ENCODE peak calls at places on chromosomes 16 and 17, in six cellular contexts. One of them, this sample, is unnamed.

GRCh38 chr16:87550510-87550961 is 51.8 kb upstream of the JPH3 start:
- DNase-seq in AG04449: no peak
- DNase-seq in heart right ventricle: no peak
- DNase-seq in CD8-positive, alpha-beta T cell: peak
- DNase-seq in breast epithelium: no peak
- DNase-seq in Calu3: peak
- DNase-seq in this sample: no peak

GRCh38 chr17:77282524-77283515 is 142.1 kb downstream of the SEC14L1 start:
- DNase-seq in heart right ventricle: no peak
- DNase-seq in AG04449: no peak
- DNase-seq in Calu3: peak
- DNase-seq in breast epithelium: peak
- DNase-seq in CD8-positive, alpha-beta T cell: no peak
- DNase-seq in this sample: no peak

GRCh38 chr16:80303691-80304090 is 237.1 kb upstream of the DYNLRB2 start:
- DNase-seq in heart right ventricle: no peak
- DNase-seq in AG04449: no peak
- DNase-seq in breast epithelium: no peak
- DNase-seq in Calu3: no peak
- DNase-seq in CD8-positive, alpha-beta T cell: no peak
- DNase-seq in this sample: no peak

GRCh38 chr17:40151414-40151955 is 11.1 kb downstream of the CASC3 start:
- DNase-seq in Calu3: no peak
- DNase-seq in AG04449: no peak
- DNase-seq in heart right ventricle: no peak
- DNase-seq in breast epithelium: no peak
- DNase-seq in CD8-positive, alpha-beta T cell: no peak
- DNase-seq in this sample: no peak

GRCh38 chr17:38560503-38561318 is 45.0 kb downstream of the SRCIN1 start:
- DNase-seq in breast epithelium: no peak
- DNase-seq in AG04449: no peak
- DNase-seq in CD8-positive, alpha-beta T cell: no peak
- DNase-seq in heart right ventricle: peak
- DNase-seq in Calu3: no peak
- DNase-seq in this sample: no peak

GRCh38 chr16:11139624-11140375 is 116.2 kb downstream of the SOCS1 start:
- DNase-seq in CD8-positive, alpha-beta T cell: peak
- DNase-seq in Calu3: no peak
- DNase-seq in heart right ventricle: no peak
- DNase-seq in AG04449: no peak
- DNase-seq in breast epithelium: no peak
- DNase-seq in this sample: no peak

GRCh38 chr17:50903604-50904521 is 37.7 kb upstream of the TOB1 start:
- DNase-seq in Calu3: no peak
- DNase-seq in CD8-positive, alpha-beta T cell: peak
- DNase-seq in heart right ventricle: no peak
- DNase-seq in AG04449: no peak
- DNase-seq in breast epithelium: no peak
- DNase-seq in this sample: no peak

GRCh38 chr17:28662527-28662829 is 473 bp downstream of the SUPT6H start:
- DNase-seq in AG04449: no peak
- DNase-seq in breast epithelium: no peak
- DNase-seq in heart right ventricle: no peak
- DNase-seq in CD8-positive, alpha-beta T cell: no peak
- DNase-seq in Calu3: no peak
- DNase-seq in this sample: no peak

GRCh38 chr16:275041-275621 is 613 bp downstream of the RGS11 start:
- DNase-seq in Calu3: no peak
- DNase-seq in AG04449: no peak
- DNase-seq in heart right ventricle: no peak
- DNase-seq in breast epithelium: no peak
- DNase-seq in CD8-positive, alpha-beta T cell: peak
- DNase-seq in this sample: no peak

GRCh38 chr17:32971171-32971570 is 20.5 kb upstream of the SPACA3 start:
- DNase-seq in Calu3: no peak
- DNase-seq in AG04449: no peak
- DNase-seq in CD8-positive, alpha-beta T cell: no peak
- DNase-seq in breast epithelium: no peak
- DNase-seq in heart right ventricle: no peak
- DNase-seq in this sample: no peak

GRCh38 chr17:27379863-27380533 is 76.2 kb upstream of the KSR1 start:
- DNase-seq in Calu3: peak
- DNase-seq in AG04449: no peak
- DNase-seq in CD8-positive, alpha-beta T cell: no peak
- DNase-seq in heart right ventricle: peak
- DNase-seq in breast epithelium: peak
- DNase-seq in this sample: no peak

GRCh38 chr17:57609125-57609877 is 135.8 kb downstream of the CCDC182 start:
- DNase-seq in breast epithelium: peak
- DNase-seq in CD8-positive, alpha-beta T cell: no peak
- DNase-seq in AG04449: no peak
- DNase-seq in Calu3: no peak
- DNase-seq in heart right ventricle: no peak
- DNase-seq in this sample: no peak

GRCh38 chr17:75897076-75898019 is 597 bp upstream of the TRIM65 start:
- DNase-seq in AG04449: no peak
- DNase-seq in heart right ventricle: no peak
- DNase-seq in Calu3: no peak
- DNase-seq in breast epithelium: no peak
- DNase-seq in CD8-positive, alpha-beta T cell: no peak
- DNase-seq in this sample: no peak

GRCh38 chr17:17252149-17252810 is 15.3 kb upstream of the FLCN start:
- DNase-seq in CD8-positive, alpha-beta T cell: no peak
- DNase-seq in AG04449: no peak
- DNase-seq in breast epithelium: no peak
- DNase-seq in Calu3: no peak
- DNase-seq in heart right ventricle: no peak
- DNase-seq in this sample: no peak

GRCh38 chr17:81125573-81126081 is 39.7 kb upstream of the PVALEF start:
- DNase-seq in breast epithelium: no peak
- DNase-seq in CD8-positive, alpha-beta T cell: no peak
- DNase-seq in AG04449: no peak
- DNase-seq in heart right ventricle: no peak
- DNase-seq in Calu3: no peak
- DNase-seq in this sample: no peak

GRCh38 chr17:3335876-3336275 is 37.7 kb upstream of the OR3A1 start:
- DNase-seq in breast epithelium: no peak
- DNase-seq in heart right ventricle: no peak
- DNase-seq in AG04449: no peak
- DNase-seq in Calu3: peak
- DNase-seq in CD8-positive, alpha-beta T cell: no peak
- DNase-seq in this sample: no peak

GRCh38 chr17:31266042-31266441 is 31.0 kb downstream of the OMG start:
- DNase-seq in Calu3: no peak
- DNase-seq in CD8-positive, alpha-beta T cell: peak
- DNase-seq in heart right ventricle: no peak
- DNase-seq in AG04449: no peak
- DNase-seq in breast epithelium: no peak
- DNase-seq in this sample: no peak
- TF ChIP-seq CTCF in Calu3: no peak
- TF ChIP-seq CTCF in CD8-positive, alpha-beta T cell: peak
- TF ChIP-seq CTCF in heart right ventricle: no peak
- TF ChIP-seq CTCF in AG04449: no peak
- TF ChIP-seq CTCF in breast epithelium: no peak
- TF ChIP-seq CTCF in this sample: peak

DNA sequence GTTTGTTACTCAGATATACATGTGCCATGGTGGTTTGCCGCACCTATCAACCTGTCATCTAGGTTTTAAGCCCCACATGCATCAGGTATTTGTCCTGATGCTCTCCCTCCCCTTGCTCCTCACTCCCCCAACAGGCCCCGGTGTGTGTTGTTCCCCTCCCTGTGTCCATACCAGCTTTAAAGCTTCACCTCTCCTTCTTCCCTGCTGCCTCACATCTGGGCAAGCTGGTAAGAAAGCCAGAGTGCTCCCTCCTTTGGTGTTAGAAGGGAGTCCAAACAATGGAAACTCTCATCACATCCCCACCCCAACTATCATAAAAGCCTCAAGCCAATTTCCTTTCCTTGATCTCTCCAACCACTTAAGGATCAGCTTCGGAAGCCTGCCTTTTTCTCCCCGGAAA is 1115.6 kb upstream of the GOT2 start:
- DNase-seq in Calu3: no peak
- DNase-seq in AG04449: no peak
- DNase-seq in breast epithelium: no peak
- DNase-seq in CD8-positive, alpha-beta T cell: no peak
- DNase-seq in heart right ventricle: no peak
- DNase-seq in this sample: no peak
- TF ChIP-seq CTCF in Calu3: no peak
- TF ChIP-seq CTCF in AG04449: no peak
- TF ChIP-seq CTCF in breast epithelium: no peak
- TF ChIP-seq CTCF in CD8-positive, alpha-beta T cell: no peak
- TF ChIP-seq CTCF in heart right ventricle: no peak
- TF ChIP-seq CTCF in this sample: no peak

GRCh38 chr16:73230651-73231050 is 182.7 kb upstream of the ZFHX3 start:
- DNase-seq in heart right ventricle: no peak
- DNase-seq in CD8-positive, alpha-beta T cell: no peak
- DNase-seq in breast epithelium: no peak
- DNase-seq in AG04449: no peak
- DNase-seq in Calu3: no peak
- DNase-seq in this sample: no peak

GRCh38 chr16:73233423-73233762 is 185.5 kb upstream of the ZFHX3 start:
- DNase-seq in breast epithelium: no peak
- DNase-seq in Calu3: no peak
- DNase-seq in CD8-positive, alpha-beta T cell: no peak
- DNase-seq in AG04449: no peak
- DNase-seq in heart right ventricle: no peak
- DNase-seq in this sample: no peak

GRCh38 chr16:73231379-73231778 is 183.5 kb upstream of the ZFHX3 start:
- DNase-seq in AG04449: no peak
- DNase-seq in CD8-positive, alpha-beta T cell: no peak
- DNase-seq in heart right ventricle: no peak
- DNase-seq in Calu3: no peak
- DNase-seq in breast epithelium: no peak
- DNase-seq in this sample: no peak

GRCh38 chr16:73231969-73232554 is 184.1 kb upstream of the ZFHX3 start:
- DNase-seq in CD8-positive, alpha-beta T cell: no peak
- DNase-seq in Calu3: peak
- DNase-seq in heart right ventricle: no peak
- DNase-seq in AG04449: no peak
- DNase-seq in breast epithelium: no peak
- DNase-seq in this sample: no peak

GRCh38 chr16:73232555-73233422 is 184.9 kb upstream of the ZFHX3 start:
- DNase-seq in Calu3: peak
- DNase-seq in AG04449: peak
- DNase-seq in heart right ventricle: peak
- DNase-seq in CD8-positive, alpha-beta T cell: no peak
- DNase-seq in breast epithelium: no peak
- DNase-seq in this sample: peak
- TF ChIP-seq CTCF in Calu3: no peak
- TF ChIP-seq CTCF in AG04449: no peak
- TF ChIP-seq CTCF in heart right ventricle: no peak
- TF ChIP-seq CTCF in CD8-positive, alpha-beta T cell: no peak
- TF ChIP-seq CTCF in breast epithelium: no peak
- TF ChIP-seq CTCF in this sample: no peak

DNA sequence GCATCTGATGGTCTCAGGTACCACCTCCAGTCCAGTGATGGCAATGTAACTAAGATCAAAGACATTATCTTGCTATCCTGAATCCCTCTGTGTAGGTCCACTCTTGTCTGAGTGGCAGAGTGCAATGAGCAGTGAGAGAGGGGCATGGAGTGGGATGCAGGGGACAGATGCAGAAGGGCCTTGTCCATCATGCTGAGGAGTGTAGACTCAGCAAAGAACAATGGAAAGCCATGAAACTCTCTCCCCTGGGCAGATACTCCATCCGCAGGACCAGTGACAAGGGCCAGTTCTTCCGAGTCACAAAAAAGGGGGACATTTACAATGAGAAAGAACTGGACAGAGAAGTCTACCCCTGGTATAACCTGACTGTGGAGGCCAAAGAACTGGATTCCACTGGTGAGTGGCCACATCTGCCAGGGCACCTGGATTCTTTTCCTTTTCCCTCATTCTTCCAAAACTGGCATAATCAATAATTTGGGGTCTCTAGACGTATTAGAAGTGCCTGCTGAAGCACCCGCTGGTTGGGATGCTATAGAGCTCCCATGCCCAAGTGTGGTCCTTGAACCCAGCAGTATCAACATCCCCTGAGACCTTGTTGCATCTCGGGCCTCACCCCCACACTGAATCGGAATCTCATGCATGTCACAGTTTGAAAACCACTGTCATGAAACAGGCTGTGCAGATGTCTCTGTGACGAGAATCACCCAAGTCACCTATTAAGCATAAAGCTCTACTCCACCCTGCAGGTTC is 29.5 kb downstream of the CDH5 start:
- DNase-seq in Calu3: no peak
- DNase-seq in CD8-positive, alpha-beta T cell: no peak
- DNase-seq in AG04449: no peak
- DNase-seq in heart right ventricle: no peak
- DNase-seq in breast epithelium: no peak
- DNase-seq in this sample: no peak
- TF ChIP-seq CTCF in Calu3: no peak
- TF ChIP-seq CTCF in CD8-positive, alpha-beta T cell: no peak
- TF ChIP-seq CTCF in AG04449: no peak
- TF ChIP-seq CTCF in heart right ventricle: no peak
- TF ChIP-seq CTCF in breast epithelium: no peak
- TF ChIP-seq CTCF in this sample: no peak

DNA sequence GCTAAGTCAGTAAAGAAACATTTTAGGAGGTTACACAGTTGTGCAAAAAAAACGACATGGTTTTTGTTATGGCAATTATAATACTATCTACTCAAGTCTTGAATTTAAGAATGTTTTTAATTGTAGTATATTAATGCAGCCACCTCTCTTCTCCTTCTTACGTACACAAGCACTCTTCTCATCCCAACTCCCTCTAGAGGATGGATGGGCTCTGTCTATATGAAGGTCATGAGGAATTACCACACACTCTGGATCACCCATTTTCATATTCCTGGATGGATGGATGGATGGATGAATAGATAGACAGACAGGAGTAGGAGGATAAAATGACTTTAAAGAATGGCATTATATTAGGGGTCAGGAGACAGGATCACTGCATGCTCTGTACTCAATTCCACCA is 120.0 kb downstream of the PHKB start:
- DNase-seq in heart right ventricle: no peak
- DNase-seq in Calu3: no peak
- DNase-seq in breast epithelium: no peak
- DNase-seq in AG04449: no peak
- DNase-seq in CD8-positive, alpha-beta T cell: no peak
- DNase-seq in this sample: no peak
- TF ChIP-seq CTCF in heart right ventricle: no peak
- TF ChIP-seq CTCF in Calu3: no peak
- TF ChIP-seq CTCF in breast epithelium: no peak
- TF ChIP-seq CTCF in AG04449: no peak
- TF ChIP-seq CTCF in CD8-positive, alpha-beta T cell: no peak
- TF ChIP-seq CTCF in this sample: no peak

This sample was measured in AG09319.